ENCODE peak calls at places on chromosome 12, in seven cellular contexts. H, E, K, O, X, B and N are unnamed samples.

GRCh38 chr12:1500095-1500801 is 94.1 kb downstream of the FBXL14 start:
- DNase-seq in H (no peak), E (no peak), K (no peak), O (peak), X (peak), B (no peak), N (peak)

GRCh38 chr12:126989532-126989931 is 1277.4 kb upstream of the TMEM132C start:
- DNase-seq in H (no peak), E (no peak), K (no peak), O (no peak), X (no peak), B (no peak), N (no peak)

GRCh38 chr12:16347391-16348298 is at the start of gene MGST1:
- DNase-seq in H (peak), E (peak), K (peak), O (peak), X (peak), B (no peak), N (peak)

GRCh38 chr12:47730341-47730744 is 5.1 kb upstream of the ENDOU start:
- DNase-seq in H (no peak), E (no peak), K (peak), O (no peak), X (peak), B (no peak), N (no peak)

GRCh38 chr12:53972722-53973092 is 219 bp upstream of the HOXC11 start:
- DNase-seq in H (no peak), E (no peak), K (no peak), O (no peak), X (no peak), B (no peak), N (no peak)

GRCh38 chr12:87827638-87828264 is 201.4 kb downstream of the C12orf50 start:
- DNase-seq in H (no peak), E (peak), K (no peak), O (no peak), X (no peak), B (peak), N (no peak)

GRCh38 chr12:109695420-109695819 is 18.2 kb upstream of the FAM222A start:
- DNase-seq in H (no peak), E (no peak), K (no peak), O (no peak), X (no peak), B (no peak), N (no peak)

GRCh38 chr12:120528861-120529525 is at the start of gene COQ5:
- DNase-seq in H (peak), E (peak), K (peak), O (peak), X (peak), B (peak), N (peak)

GRCh38 chr12:106251636-106252035 is 3.8 kb upstream of the CKAP4 start:
- DNase-seq in H (no peak), E (no peak), K (no peak), O (no peak), X (no peak), B (no peak), N (no peak)

GRCh38 chr12:12999276-12999958 is 648 bp downstream of the HEBP1 start:
- DNase-seq in H (no peak), E (no peak), K (peak), O (no peak), X (no peak), B (no peak), N (peak)

GRCh38 chr12:114954626-114955025 is 270.7 kb upstream of the TBX3 start:
- DNase-seq in H (no peak), E (no peak), K (no peak), O (no peak), X (no peak), B (no peak), N (no peak)

GRCh38 chr12:32901553-32901952 is 5.0 kb upstream of the PKP2 start:
- DNase-seq in H (no peak), E (no peak), K (no peak), O (no peak), X (no peak), B (no peak), N (no peak)

GRCh38 chr12:131134523-131135310 is 181.0 kb downstream of the ADGRD1 start:
- DNase-seq in H (peak), E (no peak), K (no peak), O (no peak), X (no peak), B (no peak), N (no peak)

GRCh38 chr12:113658030-113658655 is 186.5 kb upstream of the LHX5 start:
- DNase-seq in H (no peak), E (no peak), K (no peak), O (no peak), X (no peak), B (no peak), N (no peak)

GRCh38 chr12:3551386-3551785 is 60.4 kb downstream of the PRMT8 start:
- DNase-seq in H (peak), E (no peak), K (no peak), O (peak), X (no peak), B (no peak), N (no peak)

GRCh38 chr12:75641031-75641780 is 129.8 kb upstream of the KRR1 start:
- DNase-seq in H (no peak), E (peak), K (no peak), O (no peak), X (no peak), B (peak), N (no peak)

GRCh38 chr12:13197526-13198141 is 1.1 kb downstream of the EMP1 start:
- DNase-seq in H (peak), E (no peak), K (no peak), O (peak), X (peak), B (no peak), N (no peak)

GRCh38 chr12:78732481-78732880 is 132.1 kb upstream of the SYT1 start:
- DNase-seq in H (no peak), E (no peak), K (no peak), O (no peak), X (no peak), B (no peak), N (peak)

GRCh38 chr12:55019784-55020183 is at the start of gene NEUROD4:
- DNase-seq in H (no peak), E (peak), K (peak), O (peak), X (no peak), B (no peak), N (peak)

GRCh38 chr12:461425-461824 is 1.7 kb downstream of the B4GALNT3 start:
- DNase-seq in H (no peak), E (no peak), K (no peak), O (no peak), X (no peak), B (no peak), N (no peak)

GRCh38 chr12:69171881-69172280 is 67.5 kb upstream of the CPSF6 start:
- DNase-seq in H (no peak), E (no peak), K (no peak), O (no peak), X (no peak), B (no peak), N (no peak)

GRCh38 chr12:3263939-3264699 is 186.9 kb downstream of the TSPAN9 start:
- DNase-seq in H (no peak), E (no peak), K (no peak), O (peak), X (no peak), B (no peak), N (no peak)

GRCh38 chr12:49366652-49367380 is 446 bp upstream of the SPATS2 start:
- DNase-seq in H (peak), E (peak), K (peak), O (peak), X (peak), B (peak), N (peak)

GRCh38 chr12:49368240-49368600 is 958 bp downstream of the SPATS2 start:
- DNase-seq in H (no peak), E (no peak), K (no peak), O (no peak), X (no peak), B (no peak), N (no peak)

GRCh38 chr12:49365542-49365941 is 1.7 kb upstream of the SPATS2 start:
- DNase-seq in H (no peak), E (no peak), K (no peak), O (no peak), X (no peak), B (no peak), N (peak)

GRCh38 chr12:49369723-49370145 is 2.5 kb downstream of the SPATS2 start:
- DNase-seq in H (no peak), E (no peak), K (no peak), O (peak), X (peak), B (no peak), N (peak)

GRCh38 chr12:49367381-49368239 is at the start of gene SPATS2:
- DNase-seq in H (peak), E (no peak), K (no peak), O (no peak), X (peak), B (no peak), N (peak)
- TF ChIP-seq POLR2A in H (peak), E (no peak), K (peak), O (no peak), X (peak), B (peak), N (no peak)

GRCh38 chr12:45990468-45991288 is at the start of gene SCAF11:
- DNase-seq in H (peak), E (peak), K (peak), O (peak), X (peak), B (peak), N (peak)
- TF ChIP-seq POLR2A in H (peak), E (peak), K (peak), O (peak), X (peak), B (peak), N (peak)

DNA sequence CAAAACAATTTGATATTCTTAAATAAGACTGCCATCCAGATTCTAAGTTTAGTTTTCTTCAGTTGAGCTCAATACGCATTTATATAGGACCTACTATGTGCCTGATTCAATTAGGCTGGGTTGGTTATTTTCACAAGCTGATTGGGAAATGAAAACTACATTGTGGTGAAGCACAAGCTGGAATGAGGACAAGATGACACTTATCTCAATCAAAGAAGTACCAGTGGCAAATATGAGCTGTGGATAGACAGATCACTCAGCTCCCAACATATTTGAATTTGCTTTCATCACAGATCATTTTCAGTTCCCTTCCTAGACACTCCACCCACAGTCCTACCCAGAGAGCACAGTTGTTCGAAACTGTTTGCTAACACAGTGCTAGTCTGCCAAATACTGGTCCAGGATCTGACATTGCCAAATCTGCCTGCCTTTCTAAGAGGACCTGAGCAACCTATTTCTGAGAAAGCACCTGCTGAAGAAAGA is 74.7 kb downstream of the LLPH start:
- DNase-seq in H (no peak), E (no peak), K (no peak), O (no peak), X (no peak), B (no peak), N (no peak)
- TF ChIP-seq POLR2A in H (no peak), E (no peak), K (no peak), O (no peak), X (no peak), B (no peak), N (no peak)

GRCh38 chr12:57090924-57091632 is 2.2 kb downstream of the NAB2 start:
- DNase-seq in H (peak), E (no peak), K (no peak), O (peak), X (no peak), B (no peak), N (no peak)

GRCh38 chr12:57087689-57088441 is 1.0 kb upstream of the NAB2 start:
- DNase-seq in H (peak), E (peak), K (peak), O (peak), X (peak), B (peak), N (peak)

GRCh38 chr12:57090456-57090855 is 1.5 kb downstream of the NAB2 start:
- DNase-seq in H (peak), E (no peak), K (no peak), O (peak), X (no peak), B (no peak), N (no peak)

GRCh38 chr12:57088442-57089258 is at the start of gene NAB2:
- DNase-seq in H (peak), E (peak), K (peak), O (peak), X (peak), B (peak), N (peak)

DNA sequence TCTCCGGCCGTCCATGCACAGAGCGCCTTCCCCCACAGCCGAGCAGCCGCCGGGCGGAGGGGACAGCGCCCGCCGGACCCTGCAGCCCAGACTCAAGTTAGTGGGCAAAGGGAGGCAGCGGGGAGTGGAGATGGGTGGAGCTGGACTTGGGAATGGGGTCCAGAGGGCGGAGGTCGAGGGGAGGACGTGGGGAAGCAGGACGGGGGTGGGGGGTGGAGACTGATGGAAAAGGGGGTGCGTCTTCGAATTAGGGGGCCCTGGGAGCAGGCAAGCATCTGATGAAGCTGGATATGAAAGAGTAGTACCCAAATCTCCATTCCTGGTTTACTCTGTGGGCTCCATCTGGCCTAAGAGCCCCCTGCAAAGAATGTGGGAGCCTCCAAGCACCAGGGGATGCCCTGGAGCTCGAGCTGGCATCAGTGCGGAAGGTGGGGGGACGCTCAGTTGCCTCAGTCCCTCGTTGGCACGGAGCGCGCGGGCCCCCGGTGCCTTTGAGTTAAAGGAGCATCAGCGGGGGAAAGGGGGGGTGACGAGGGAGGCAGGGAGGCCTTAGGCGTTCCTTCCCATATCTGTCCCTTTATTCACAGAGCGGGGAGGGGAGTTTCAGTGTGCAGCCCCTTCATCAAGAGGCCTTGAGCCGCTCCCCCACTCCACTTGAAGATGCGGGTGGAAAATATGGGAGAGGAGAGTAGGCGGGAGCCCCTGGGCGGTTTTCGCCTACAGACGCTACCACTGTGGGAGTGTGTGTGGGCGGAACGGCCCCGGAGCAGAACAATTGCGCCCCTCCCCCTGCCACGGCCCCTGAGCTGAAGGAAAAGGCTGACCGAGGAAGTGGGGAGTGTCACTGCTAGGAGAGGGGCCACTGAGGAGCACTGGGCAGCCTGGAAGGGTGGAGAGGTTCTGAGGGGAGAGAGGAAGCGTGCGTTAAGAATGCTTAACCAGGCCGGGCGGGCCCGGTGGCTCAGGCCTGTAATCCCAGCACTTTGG is 638 bp downstream of the NAB2 start:
- DNase-seq in H (peak), E (no peak), K (peak), O (peak), X (peak), B (no peak), N (peak)
- TF ChIP-seq POLR2A in H (peak), E (no peak), K (peak), O (peak), X (no peak), B (peak), N (no peak)

GRCh38 chr12:122135437-122136031 is 38.5 kb downstream of the IL31 start:
- DNase-seq in H (no peak), E (no peak), K (no peak), O (no peak), X (no peak), B (no peak), N (no peak)
- TF ChIP-seq POLR2A in H (no peak), E (no peak), K (no peak), O (no peak), X (no peak), B (no peak), N (no peak)

GRCh38 chr12:132711169-132711843 is 664 bp downstream of the PGAM5 start:
- DNase-seq in H (no peak), E (no peak), K (no peak), O (no peak), X (no peak), B (no peak), N (peak)

GRCh38 chr12:132713123-132713522 is 2.5 kb downstream of the PGAM5 start:
- DNase-seq in H (no peak), E (no peak), K (no peak), O (no peak), X (no peak), B (no peak), N (no peak)

GRCh38 chr12:132708150-132708549 is 2.5 kb upstream of the PGAM5 start:
- DNase-seq in H (no peak), E (no peak), K (no peak), O (no peak), X (no peak), B (no peak), N (no peak)

GRCh38 chr12:132710062-132710421 is 600 bp upstream of the PGAM5 start:
- DNase-seq in H (no peak), E (no peak), K (peak), O (no peak), X (no peak), B (no peak), N (no peak)

DNA sequence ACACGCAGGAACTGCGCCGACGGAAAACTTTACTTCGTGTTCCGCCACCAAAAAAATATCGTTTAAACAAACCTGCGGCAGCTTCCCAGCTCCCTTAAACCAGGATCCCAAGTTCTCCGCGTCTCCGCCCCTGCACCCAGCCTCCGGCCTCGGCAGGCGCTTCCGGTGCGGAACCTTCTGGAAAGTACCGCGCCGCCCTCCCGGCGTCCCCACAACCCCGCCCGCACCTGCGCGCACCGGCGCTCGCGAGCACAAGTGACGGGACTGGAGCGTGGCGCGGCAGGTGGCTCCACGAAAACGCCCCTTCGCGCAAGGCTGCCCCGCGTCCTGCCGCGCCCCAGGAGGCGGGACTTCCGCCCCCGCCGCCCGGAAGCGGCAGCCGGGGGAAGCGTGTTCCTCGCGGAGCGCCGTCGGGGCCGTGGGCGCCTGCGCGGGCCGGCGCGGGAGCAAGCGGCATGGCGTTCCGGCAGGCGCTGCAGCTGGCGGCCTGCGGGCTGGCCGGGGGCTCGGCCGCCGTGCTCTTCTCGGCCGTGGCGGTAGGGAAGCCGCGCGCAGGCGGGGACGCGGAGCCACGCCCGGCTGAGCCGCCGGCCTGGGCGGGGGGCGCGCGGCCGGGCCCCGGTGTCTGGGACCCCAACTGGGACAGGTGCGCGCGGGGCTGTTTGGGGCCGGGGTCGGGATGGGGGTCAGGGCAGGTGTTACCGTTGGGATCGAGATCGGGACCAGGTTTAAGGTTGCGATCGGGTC is at the start of gene PGAM5:
- DNase-seq in H (peak), E (peak), K (peak), O (peak), X (peak), B (peak), N (peak)
- TF ChIP-seq POLR2A in H (no peak), E (no peak), K (peak), O (peak), X (peak), B (peak), N (peak)